ENCODE peak calls at places on chromosomes 7 and 10, in four cellular contexts. I, W, P and F are unnamed samples.

GRCh38 chr10:23158370-23158769 is 33.7 kb upstream of the PTF1A start:
- DNase-seq in I (peak), W (peak), P (peak), F (peak)

GRCh38 chr7:6650521-6651011 is 13.4 kb downstream of the ZNF316 start:
- DNase-seq in I (no peak), W (no peak), P (peak), F (no peak)

GRCh38 chr7:35495377-35495776 is 199.6 kb downstream of the HERPUD2 start:
- DNase-seq in I (no peak), W (no peak), P (peak), F (no peak)

GRCh38 chr7:142636751-142637150 is 112.5 kb upstream of the PRSS1 start:
- DNase-seq in I (no peak), W (no peak), P (no peak), F (no peak)

GRCh38 chr10:97687785-97688781 is 1.0 kb upstream of the AVPI1 start:
- DNase-seq in I (no peak), W (peak), P (no peak), F (peak)

GRCh38 chr7:44881066-44881600 is 4.2 kb downstream of the PURB start:
- DNase-seq in I (no peak), W (no peak), P (no peak), F (peak)

GRCh38 chr7:112449353-112449752 is 907 bp upstream of the IFRD1 start:
- DNase-seq in I (no peak), W (peak), P (no peak), F (peak)

GRCh38 chr7:15862781-15863165 is 176.3 kb upstream of the MEOX2 start:
- DNase-seq in I (no peak), W (no peak), P (no peak), F (no peak)

GRCh38 chr10:131024259-131025131 is 287.0 kb downstream of the TCERG1L start:
- DNase-seq in I (no peak), W (no peak), P (no peak), F (no peak)

GRCh38 chr10:86349940-86350630 is 16.5 kb downstream of the GRID1 start:
- DNase-seq in I (no peak), W (no peak), P (no peak), F (no peak)

GRCh38 chr10:124014416-124015154 is 78.8 kb downstream of the CHST15 start:
- DNase-seq in I (no peak), W (no peak), P (no peak), F (no peak)

GRCh38 chr7:107505997-107506682 is 36.3 kb downstream of the GPR22 start:
- DNase-seq in I (no peak), W (peak), P (no peak), F (peak)

GRCh38 chr10:80459047-80459865 is 5.1 kb downstream of the TSPAN14 start:
- DNase-seq in I (no peak), W (peak), P (peak), F (peak)

GRCh38 chr10:62000037-62000603 is 98.6 kb downstream of the ARID5B start:
- DNase-seq in I (no peak), W (no peak), P (no peak), F (no peak)

GRCh38 chr7:128838981-128839731 is 8.9 kb downstream of the FLNC start:
- DNase-seq in I (no peak), W (no peak), P (no peak), F (no peak)

GRCh38 chr7:156074982-156075615 is 262.8 kb upstream of the SHH start:
- DNase-seq in I (no peak), W (no peak), P (no peak), F (no peak)

GRCh38 chr10:60905580-60905979 is 38.4 kb downstream of the RHOBTB1 start:
- DNase-seq in I (no peak), W (peak), P (no peak), F (peak)

GRCh38 chr7:449249-450019 is 70.2 kb downstream of the PDGFA start:
- DNase-seq in I (no peak), W (no peak), P (no peak), F (no peak)
- TF ChIP-seq CTCF in I (no peak), W (no peak), P (no peak), F (no peak)

GRCh38 chr10:17427201-17427600 is 27.2 kb downstream of the ST8SIA6 start:
- DNase-seq in I (no peak), W (no peak), P (no peak), F (no peak)
- H3K4me3 ChIP-seq in I (no peak), W (no peak), P (no peak), F (no peak)

DNA sequence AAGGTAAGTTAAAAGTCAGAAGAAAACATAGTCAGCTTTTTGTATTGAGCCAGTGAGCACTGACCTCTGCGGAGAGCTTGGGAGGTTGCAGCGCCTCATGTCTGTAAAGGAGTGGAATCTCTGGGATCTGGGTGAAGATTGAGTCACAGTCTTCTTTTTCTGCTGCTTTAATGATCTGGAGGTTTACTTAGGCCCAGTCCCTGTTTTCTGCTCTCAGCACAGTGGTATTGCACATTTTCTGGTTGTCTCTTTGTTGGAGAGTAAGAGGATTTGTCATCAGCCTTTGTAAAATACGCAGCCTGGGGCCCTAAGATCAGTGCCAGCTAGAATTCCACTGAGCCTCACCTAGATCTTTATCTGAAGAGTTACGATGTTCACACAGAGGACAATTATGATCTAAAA is 58.3 kb upstream of the GJD4 start:
- DNase-seq in I (no peak), W (peak), P (no peak), F (peak)
- TF ChIP-seq CTCF in I (no peak), W (no peak), P (peak), F (peak)

GRCh38 chr10:121340176-121340850 is 257.9 kb downstream of the FGFR2 start:
- DNase-seq in I (peak), W (no peak), P (no peak), F (no peak)
- H3K4me3 ChIP-seq in I (no peak), W (no peak), P (no peak), F (no peak)